ENCODE peak calls at places on chromosome 18, in nine cellular contexts. Q is midbrain; Y is choroid plexus epithelial cell; A is lower leg skin; L is stimulated activated CD4-positive, alpha-beta T cell treated with anti-CD3 and anti-CD28 coated beads, Interleukin-1b, Interleukin-23, amount 100 ng/mL, for 24 hours; U is activated CD8-positive, alpha-beta memory T cell treated with anti-CD3 and anti-CD28 coated beads, Interleukin-2, amount 50 U/mL, for 48 hours; N is left colon; T is AG04450; F is progenitor cell of endocrine pancreas. D is an unnamed sample.

GRCh38 chr18:48762022-48762421 is 188.7 kb downstream of the SMAD7 start:
- DNase-seq in Q (no peak), Y (no peak), A (no peak), L (no peak), U (no peak), N (no peak), T (no peak), F (no peak), D (no peak)

GRCh38 chr18:7889515-7889914 is 322.4 kb downstream of the PTPRM start:
- DNase-seq in Q (no peak), Y (no peak), A (no peak), L (no peak), U (no peak), N (no peak), T (no peak), F (no peak), D (no peak)

GRCh38 chr18:44079602-44080001 is 601.1 kb upstream of the SETBP1 start:
- DNase-seq in Q (no peak), Y (peak), A (no peak), L (no peak), U (no peak), N (no peak), T (peak), F (no peak), D (no peak)

GRCh38 chr18:39622431-39622830 is 2056.8 kb upstream of the CELF4 start:
- DNase-seq in Q (no peak), Y (peak), A (no peak), L (no peak), U (no peak), N (no peak), T (no peak), F (no peak), D (no peak)

GRCh38 chr18:13302611-13303267 is 84.2 kb downstream of the LDLRAD4 start:
- DNase-seq in Q (no peak), Y (no peak), A (no peak), L (no peak), U (no peak), N (no peak), T (no peak), F (no peak), D (no peak)

GRCh38 chr18:63264871-63265270 is 54.7 kb downstream of the BCL2 start:
- DNase-seq in Q (no peak), Y (no peak), A (no peak), L (no peak), U (no peak), N (no peak), T (no peak), F (no peak), D (no peak)

GRCh38 chr18:75211002-75211621 is 515 bp downstream of the TSHZ1 start:
- DNase-seq in Q (no peak), Y (peak), A (no peak), L (no peak), U (peak), N (no peak), T (no peak), F (no peak), D (no peak)

GRCh38 chr18:49569701-49570100 is 7.8 kb downstream of the LIPG start:
- DNase-seq in Q (no peak), Y (no peak), A (no peak), L (no peak), U (no peak), N (no peak), T (no peak), F (no peak), D (no peak)

GRCh38 chr18:37710731-37711130 is 145.1 kb upstream of the CELF4 start:
- DNase-seq in Q (no peak), Y (no peak), A (no peak), L (no peak), U (no peak), N (no peak), T (no peak), F (no peak), D (no peak)

D was measured in activated CD4-positive, CD25-positive, alpha-beta regulatory T cell treated with anti-CD3 and anti-CD28 coated beads, Interleukin-2, amount 50 U/mL, for 16 hours.